ENCODE peak calls at places on chromosomes 5 and 9, in seven cellular contexts. Y, I, N, K, E, W and D are unnamed samples.

GRCh38 chr5:145887976-145888574 is 15.3 kb upstream of the GRXCR2 start:
- DNase-seq in K (peak), Y (no peak), N (no peak), E (no peak), W (no peak), I (no peak), D (no peak)

GRCh38 chr5:123719004-123719403 is 207.0 kb downstream of the CSNK1G3 start:
- DNase-seq in E (no peak), Y (no peak), W (no peak), N (no peak), K (no peak), I (no peak), D (no peak)

GRCh38 chr9:84702469-84702868 is 32.9 kb downstream of the NTRK2 start:
- DNase-seq in N (no peak), I (no peak), Y (no peak), W (no peak), K (no peak), E (no peak), D (peak)

GRCh38 chr5:5340206-5340729 is 82.2 kb upstream of the ICE1 start:
- DNase-seq in N (no peak), I (no peak), Y (peak), E (peak), K (no peak), W (peak), D (no peak)

GRCh38 chr5:124859027-124859426 is 112.6 kb upstream of the ZNF608 start:
- DNase-seq in E (peak), N (no peak), W (no peak), I (no peak), K (peak), Y (peak), D (no peak)

GRCh38 chr5:102450313-102450990 is 48.3 kb downstream of the SLCO6A1 start:
- DNase-seq in W (no peak), E (no peak), Y (no peak), N (no peak), K (no peak), I (no peak), D (no peak)

GRCh38 chr5:125190232-125191051 is 444.0 kb upstream of the ZNF608 start:
- DNase-seq in K (no peak), I (no peak), Y (no peak), W (no peak), N (no peak), E (no peak), D (no peak)

GRCh38 chr5:122942164-122942914 is 94.2 kb downstream of the PPIC start:
- DNase-seq in N (no peak), K (no peak), W (no peak), E (no peak), Y (no peak), I (no peak), D (no peak)

GRCh38 chr9:33860200-33860871 is 43.4 kb downstream of the UBE2R2 start:
- DNase-seq in E (no peak), Y (no peak), I (no peak), K (no peak), N (no peak), W (no peak), D (no peak)

GRCh38 chr9:80501635-80502034 is 929.9 kb downstream of the TLE4 start:
- DNase-seq in E (no peak), K (no peak), N (no peak), Y (no peak), W (no peak), I (no peak), D (no peak)

GRCh38 chr5:129836321-129836720 is 67.9 kb upstream of the CHSY3 start:
- DNase-seq in W (no peak), E (no peak), K (no peak), N (no peak), Y (no peak), I (no peak), D (no peak)

GRCh38 chr5:137186759-137187461 is 312.2 kb downstream of the SPOCK1 start:
- DNase-seq in I (no peak), E (peak), N (no peak), Y (peak), K (no peak), W (peak), D (no peak)

GRCh38 chr9:16410601-16411285 is 459.7 kb downstream of the BNC2 start:
- DNase-seq in Y (no peak), E (no peak), I (no peak), W (no peak), N (no peak), K (no peak), D (no peak)

GRCh38 chr5:42531611-42532010 is 108.4 kb downstream of the GHR start:
- DNase-seq in I (no peak), W (no peak), Y (no peak), K (no peak), E (no peak), N (no peak), D (no peak)

GRCh38 chr9:131661954-131662621 is 77.8 kb downstream of the RAPGEF1 start:
- DNase-seq in N (no peak), W (no peak), I (peak), K (peak), E (no peak), Y (no peak), D (no peak)

GRCh38 chr5:87765009-87765408 is 352.3 kb upstream of the CCNH start:
- DNase-seq in Y (no peak), I (no peak), K (no peak), W (no peak), E (no peak), N (no peak), D (no peak)

GRCh38 chr5:143268388-143268787 is 135.1 kb downstream of the NR3C1 start:
- DNase-seq in Y (no peak), K (no peak), I (no peak), E (no peak), N (no peak), W (no peak), D (no peak)